ENCODE peak calls at places on chromosome X, in six cellular contexts. O is H1, M is HepG2, W is HCT116, T is GM12878, E is K562. L is an unnamed sample.

GRCh38 chrX:150772150-150772970 is 79.2 kb downstream of the MTMR1 start:
- DNase-seq in T (no peak), E (peak), O (peak), W (peak), M (peak), L (peak)

GRCh38 chrX:69493193-69493592 is 10.9 kb upstream of the NALF2 start:
- DNase-seq in T (no peak), M (peak), O (no peak), E (peak), W (peak), L (peak)

GRCh38 chrX:79081895-79082512 is 62.5 kb upstream of the GPR174 start:
- DNase-seq in M (no peak), W (no peak), E (peak), O (no peak), T (peak), L (peak)

GRCh38 chrX:94662665-94663064 is 988.7 kb downstream of the FAM133A start:
- DNase-seq in E (no peak), W (no peak), T (no peak), O (no peak), M (no peak), L (no peak)

GRCh38 chrX:124651031-124651430 is 304.7 kb downstream of the SH2D1A start:
- DNase-seq in O (no peak), T (no peak), E (no peak), W (no peak), M (no peak), L (no peak)

GRCh38 chrX:112889400-112889799 is 48.8 kb upstream of the AMOT start:
- DNase-seq in W (no peak), E (no peak), O (no peak), M (no peak), T (no peak), L (no peak)

GRCh38 chrX:107731831-107732502 is 43.6 kb downstream of the TSC22D3 start:
- DNase-seq in T (no peak), M (no peak), O (no peak), W (peak), E (peak), L (peak)

GRCh38 chrX:103640401-103641155 is 11.8 kb downstream of the TCEAL1 start:
- DNase-seq in E (no peak), T (no peak), M (no peak), W (no peak), O (no peak), L (no peak)

GRCh38 chrX:40094900-40095587 is 2.7 kb downstream of the BCOR start:
- DNase-seq in M (no peak), T (no peak), E (no peak), O (no peak), W (no peak), L (no peak)

GRCh38 chrX:87873347-87873941 is 355.8 kb downstream of the KLHL4 start:
- DNase-seq in T (no peak), E (no peak), W (no peak), M (peak), O (no peak), L (no peak)

GRCh38 chrX:138034136-138034535 is 468.2 kb downstream of the ZIC3 start:
- DNase-seq in W (no peak), O (no peak), T (no peak), M (no peak), E (peak), L (no peak)
- TF ChIP-seq YY1 in W (no peak), O (no peak), T (no peak), M (no peak), E (no peak), L (no peak)

GRCh38 chrX:101417190-101417589 is 9.2 kb downstream of the HNRNPH2 start:
- DNase-seq in O (no peak), W (no peak), T (no peak), E (peak), M (no peak), L (no peak)
- H3K9ac ChIP-seq in O (no peak), W (no peak), T (no peak), E (no peak), M (no peak), L (no peak)

GRCh38 chrX:55161581-55161980 is 58.6 kb upstream of the PAGE5 start:
- DNase-seq in W (no peak), O (no peak), T (no peak), E (no peak), M (no peak), L (peak)
- TF ChIP-seq ZNF274 in W (no peak), O (no peak), T (no peak), E (no peak), M (no peak), L (no peak)

DNA sequence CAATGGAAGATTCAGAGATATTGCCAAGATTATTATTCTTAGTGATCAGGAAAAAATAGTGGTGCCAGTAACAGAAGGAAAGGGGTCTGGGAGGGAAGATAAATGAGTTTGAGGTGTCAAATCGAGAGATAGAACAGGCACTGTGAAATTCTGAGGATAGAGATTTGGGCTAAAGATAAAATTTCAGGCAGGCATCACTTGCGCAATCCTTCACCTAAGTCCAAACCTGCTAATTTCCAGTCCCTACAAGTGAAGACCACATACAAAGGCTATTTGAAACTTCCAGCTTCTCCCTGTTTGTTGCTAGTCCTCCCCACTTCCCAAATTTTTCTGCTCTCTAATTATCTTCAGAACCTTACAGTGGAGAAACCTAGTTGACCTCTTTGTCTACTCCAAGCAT is 494.6 kb downstream of the MAGEE1 start:
- DNase-seq in M (no peak), W (no peak), T (no peak), E (no peak), O (no peak), L (no peak)
- TF ChIP-seq YY1 in M (no peak), W (no peak), T (no peak), E (no peak), O (no peak), L (no peak)

GRCh38 chrX:34956915-34957314 is 14.3 kb downstream of the FAM47B start:
- DNase-seq in W (no peak), O (no peak), T (no peak), E (no peak), M (no peak), L (no peak)
- H3K9ac ChIP-seq in W (no peak), O (no peak), T (no peak), E (no peak), M (no peak), L (no peak)

GRCh38 chrX:108734426-108734825 is 1.9 kb downstream of the IRS4 start:
- DNase-seq in W (no peak), O (no peak), T (no peak), E (no peak), M (no peak), L (no peak)

GRCh38 chrX:108735680-108736508 is 469 bp downstream of the IRS4 start:
- DNase-seq in O (no peak), W (no peak), T (no peak), M (no peak), E (no peak), L (no peak)

GRCh38 chrX:108737754-108738153 is 1.4 kb upstream of the IRS4 start:
- DNase-seq in E (no peak), O (no peak), W (no peak), T (no peak), M (no peak), L (no peak)

GRCh38 chrX:108735087-108735679 is 1.2 kb downstream of the IRS4 start:
- DNase-seq in M (no peak), W (no peak), O (no peak), E (no peak), T (no peak), L (no peak)

GRCh38 chrX:108736509-108737479 is at the start of gene IRS4:
- DNase-seq in T (no peak), E (no peak), W (no peak), O (peak), M (peak), L (peak)
- TF ChIP-seq ZNF274 in T (no peak), E (no peak), W (no peak), O (no peak), M (no peak), L (no peak)

DNA sequence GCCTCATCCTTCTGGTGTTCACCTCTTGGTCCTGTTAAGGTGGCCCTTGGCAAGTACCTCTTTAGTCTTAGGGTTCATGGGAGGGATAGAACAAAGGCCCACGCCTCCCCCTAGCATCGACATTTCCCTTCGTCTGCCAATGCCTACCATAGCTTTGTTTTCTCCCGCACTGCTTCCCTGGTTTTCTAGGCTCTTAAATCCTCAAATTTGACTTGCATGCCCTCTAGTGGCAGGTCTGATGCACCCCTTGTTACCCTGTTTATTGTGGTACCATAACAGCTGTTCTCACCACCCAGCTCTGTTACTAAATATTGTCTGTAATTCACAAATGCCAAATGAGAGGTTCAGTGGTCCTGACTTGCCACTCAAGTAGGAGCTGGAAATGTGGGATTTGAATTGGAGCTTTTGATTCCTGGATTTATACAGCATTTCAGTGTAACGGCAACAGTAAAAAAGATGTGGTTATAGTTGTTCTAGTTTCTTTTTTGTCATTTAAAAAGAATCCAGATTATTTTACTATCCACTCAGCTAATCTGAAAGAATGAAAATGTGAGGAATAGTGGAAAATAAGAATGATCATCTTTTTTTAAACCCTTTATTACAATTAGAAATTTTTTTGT is 100.1 kb downstream of the REPS2 start:
- DNase-seq in M (peak), T (peak), E (peak), O (peak), W (peak), L (peak)
- TF ChIP-seq YY1 in M (no peak), T (no peak), E (no peak), O (no peak), W (no peak), L (no peak)